ENCODE peak calls at places on chromosomes 11 and 22, in six cellular contexts. L is H9, D is H1, N is IMR-90, U is neuronal stem cell, M is trophoblast cell. B is an unnamed sample.

GRCh38 chr11:118198370-118198769 is 21.9 kb upstream of the SCN2B start:
- DNase-seq in N (peak), U (no peak), D (peak), M (peak), L (peak), B (peak)

GRCh38 chr11:12111482-12112149 is 1.2 kb downstream of the MICAL2 start:
- DNase-seq in D (no peak), L (no peak), U (no peak), N (peak), M (no peak), B (peak)

GRCh38 chr11:4865855-4866254 is 15.8 kb upstream of the OR51T1 start:
- DNase-seq in U (no peak), D (no peak), M (no peak), L (no peak), N (no peak), B (no peak)

GRCh38 chr11:10387209-10388083 is 67.6 kb upstream of the AMPD3 start:
- DNase-seq in D (no peak), U (no peak), N (peak), M (peak), L (no peak), B (no peak)

GRCh38 chr11:2513441-2513840 is 68.6 kb downstream of the KCNQ1 start:
- DNase-seq in L (peak), M (no peak), N (no peak), D (no peak), U (no peak), B (no peak)

GRCh38 chr11:19595840-19596751 is 116.5 kb upstream of the NAV2 start:
- DNase-seq in D (no peak), U (no peak), M (peak), L (no peak), N (peak), B (peak)

GRCh38 chr11:73716153-73717056 is 44.5 kb downstream of the RAB6A start:
- DNase-seq in L (no peak), N (peak), M (peak), D (no peak), U (no peak), B (peak)

GRCh38 chr22:23888615-23889401 is 5.4 kb upstream of the MIF start:
- DNase-seq in D (no peak), U (no peak), M (no peak), N (peak), L (no peak), B (peak)

GRCh38 chr11:13962562-13963168 is at the start of gene SPON1:
- DNase-seq in U (peak), M (no peak), D (no peak), N (peak), L (peak), B (peak)

GRCh38 chr11:76560219-76560618 is 110.3 kb downstream of the LRRC32 start:
- DNase-seq in D (no peak), M (peak), L (no peak), U (no peak), N (no peak), B (peak)

GRCh38 chr22:39282642-39283311 is 36.6 kb downstream of the RPL3 start:
- DNase-seq in N (no peak), U (no peak), L (no peak), D (no peak), M (no peak), B (peak)

GRCh38 chr11:104402812-104403521 is 239.0 kb upstream of the PDGFD start:
- DNase-seq in M (no peak), L (peak), U (peak), N (no peak), D (peak), B (no peak)

GRCh38 chr22:30336752-30337460 is 10.2 kb upstream of the TBC1D10A start:
- DNase-seq in L (no peak), D (no peak), N (no peak), U (no peak), M (peak), B (no peak)

GRCh38 chr11:110613526-110613925 is 98.7 kb downstream of the ARHGAP20 start:
- DNase-seq in L (no peak), M (peak), U (no peak), N (peak), D (no peak), B (no peak)

GRCh38 chr11:132056689-132057088 is 686.3 kb downstream of the NTM start:
- DNase-seq in D (no peak), U (no peak), L (no peak), M (peak), N (peak), B (peak)

GRCh38 chr11:29161216-29161615 is 855.6 kb downstream of the KCNA4 start:
- DNase-seq in N (peak), U (no peak), D (no peak), M (no peak), L (no peak), B (no peak)
- H2AFZ ChIP-seq in N (peak), U (peak), D (no peak), M (no peak), L (no peak), B (no peak)

GRCh38 chr22:50507421-50507990 is at the start of gene LMF2:
- DNase-seq in D (no peak), L (no peak), N (no peak), M (no peak), U (no peak), B (peak)
- H2AK5ac ChIP-seq in D (no peak), L (no peak), N (peak), M (peak), U (peak), B (no peak)

DNA sequence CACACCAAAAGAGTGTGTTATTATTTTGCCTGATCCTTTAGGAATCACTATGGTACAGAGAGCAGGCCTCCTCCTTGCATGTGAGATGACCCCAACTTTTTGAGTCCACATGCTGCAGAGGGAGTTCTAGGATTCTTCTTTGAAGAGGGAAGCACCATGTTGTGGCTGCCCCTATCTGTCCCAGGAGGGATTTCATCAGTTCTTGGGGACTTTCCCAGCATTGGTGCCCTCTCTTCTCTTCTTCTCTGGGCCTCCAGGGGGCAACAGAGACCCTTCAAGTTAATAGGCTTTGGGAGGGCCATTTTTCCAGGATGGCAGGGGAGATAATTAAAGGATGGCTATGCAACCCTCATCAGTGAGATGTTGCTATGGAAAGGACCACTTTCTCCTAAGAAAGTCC is 3.6 kb downstream of the MMP1 start:
- DNase-seq in N (peak), U (no peak), M (peak), L (peak), D (no peak), B (peak)
- H2AFZ ChIP-seq in N (peak), U (no peak), M (no peak), L (peak), D (peak), B (no peak)

GRCh38 chr22:35399114-35399677 is 744 bp upstream of the MCM5 start:
- DNase-seq in M (no peak), D (no peak), U (no peak), N (no peak), L (peak), B (no peak)
- H2AK5ac ChIP-seq in M (peak), D (peak), U (peak), N (peak), L (peak), B (peak)

DNA sequence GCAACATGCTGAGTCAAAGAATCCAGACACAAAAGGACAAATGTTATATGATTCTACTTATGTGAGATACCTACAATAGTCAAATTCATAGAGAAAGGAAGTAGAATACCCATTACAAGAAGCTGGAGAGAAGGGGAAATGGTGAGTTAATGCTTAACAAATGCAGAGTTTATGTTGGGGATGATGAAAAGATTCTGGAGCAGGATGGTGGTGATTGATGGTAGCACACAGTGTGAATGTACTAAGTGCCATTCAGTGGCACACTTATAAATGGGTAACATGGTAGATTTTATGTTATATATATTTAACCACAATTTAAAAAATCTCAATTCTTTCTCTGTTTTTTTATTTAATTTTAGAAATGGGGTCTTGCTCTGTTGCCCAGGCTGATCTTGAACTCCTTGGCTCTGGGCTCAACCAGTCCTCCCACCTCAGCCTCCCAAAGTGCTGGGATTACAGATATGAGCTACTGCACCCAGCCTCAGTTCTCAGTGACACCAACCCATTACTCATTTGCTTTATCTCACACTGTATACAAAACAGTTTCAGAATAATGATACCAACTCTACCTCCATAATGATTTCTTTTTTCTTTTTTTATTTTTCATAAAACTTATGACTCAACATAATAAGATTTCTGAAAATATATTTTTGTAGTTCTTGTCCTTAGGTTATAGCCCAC is 9.6 kb upstream of the RELA start:
- DNase-seq in N (no peak), U (no peak), L (no peak), D (no peak), M (no peak), B (no peak)
- H2AFZ ChIP-seq in N (no peak), U (no peak), L (no peak), D (no peak), M (no peak), B (no peak)

B was measured in mesenchymal stem cell.